ENCODE peak calls at places on chromosomes 5 and 9, in nine cellular contexts. R is right lobe of liver; S is heart left ventricle; Y is cardiac muscle cell; T is colonic mucosa; Q is CD8-positive, alpha-beta T cell; I is upper lobe of right lung; B is A549; N is fibroblast of lung. C is an unnamed sample.

GRCh38 chr5:1076406-1076805 is 35.5 kb downstream of the SLC12A7 start:
- DNase-seq in N (no peak), Y (no peak), B (no peak), I (no peak), T (no peak), R (no peak), Q (no peak), S (no peak), C (no peak)

GRCh38 chr9:19174127-19174921 is 47.0 kb upstream of the PLIN2 start:
- DNase-seq in Y (peak; percentile 96), Q (no peak), I (peak; percentile 63), N (peak; percentile 94), S (peak; percentile 54), B (peak; percentile 63), R (peak; percentile 52), T (peak; percentile 41), C (peak; percentile 62)

GRCh38 chr5:137453476-137454080 is 45.5 kb downstream of the SPOCK1 start:
- DNase-seq in T (no peak), S (no peak), N (peak; percentile 44), R (no peak), Q (no peak), I (no peak), B (peak; percentile 43), Y (peak; percentile 80), C (no peak)

GRCh38 chr9:123763910-123764588 is 165.9 kb downstream of the DENND1A start:
- DNase-seq in R (no peak), I (no peak), Q (no peak), N (peak; percentile 42), T (no peak), S (no peak), Y (no peak), B (peak; percentile 5), C (no peak)

GRCh38 chr9:31355965-31356364 is 1028.5 kb upstream of the ACO1 start:
- DNase-seq in Y (no peak), T (no peak), Q (no peak), R (no peak), S (no peak), B (no peak), I (no peak), N (no peak), C (no peak)

GRCh38 chr9:11973511-11973910 is 719.7 kb upstream of the TYRP1 start:
- DNase-seq in T (no peak), R (no peak), S (no peak), Y (no peak), I (no peak), B (no peak), Q (no peak), N (no peak), C (no peak)

GRCh38 chr9:105067895-105068580 is 140.1 kb upstream of the ABCA1 start:
- DNase-seq in S (no peak), T (no peak), R (no peak), N (peak; percentile 39), Y (peak; percentile 73), I (no peak), Q (no peak), B (peak; percentile 60), C (no peak)

GRCh38 chr5:17219006-17219422 is 1.6 kb downstream of the BASP1 start:
- DNase-seq in R (peak; percentile 37), S (no peak), I (peak; percentile 63), B (peak; percentile 61), Q (no peak), Y (peak; percentile 28), T (no peak), N (no peak), C (no peak)

GRCh38 chr5:109053995-109054417 is 306.3 kb downstream of the FER start:
- DNase-seq in S (no peak), N (peak; percentile 97), Q (no peak), T (no peak), B (no peak), Y (peak; percentile 75), I (no peak), R (no peak), C (no peak)

GRCh38 chr5:17374973-17375844 is 122.8 kb upstream of the TAF11L2 start:
- DNase-seq in T (no peak), S (no peak), B (peak; percentile 95), N (peak; percentile 37), I (no peak), R (no peak), Y (peak; percentile 35), Q (no peak), C (no peak)

GRCh38 chr9:73152445-73152844 is 780 bp downstream of the ANXA1 start:
- DNase-seq in B (no peak), T (no peak), Q (no peak), R (no peak), S (no peak), I (no peak), N (peak; percentile 54), Y (peak; percentile 65), C (no peak)

GRCh38 chr5:117615226-117615625 is 1040.6 kb upstream of the SEMA6A start:
- DNase-seq in Q (no peak), Y (no peak), S (no peak), I (no peak), T (no peak), N (no peak), B (no peak), R (no peak), C (no peak)

DNA sequence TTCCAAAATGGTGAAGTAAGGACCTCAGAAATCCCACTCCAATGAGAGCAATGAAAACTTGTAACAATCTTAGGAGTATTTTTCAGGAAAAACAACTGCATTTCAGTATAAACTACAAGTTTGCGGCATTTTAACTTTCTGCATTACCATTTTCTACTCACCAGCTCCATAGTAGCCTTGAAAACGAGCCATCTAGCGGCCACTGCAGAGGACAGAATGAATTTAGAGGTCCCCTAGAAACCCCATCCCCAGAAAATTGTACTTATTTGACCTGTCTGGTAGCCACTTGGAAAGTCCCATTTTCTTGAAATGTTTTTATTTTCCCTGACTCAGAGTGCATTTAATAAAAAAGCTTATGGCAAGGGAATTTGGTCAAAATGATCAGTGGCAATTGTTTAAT is 205.4 kb upstream of the ITGA1 start:
- DNase-seq in N (no peak), Y (no peak), Q (no peak), T (no peak), R (no peak), S (no peak), I (no peak), B (peak; percentile 4), C (no peak)
- TF ChIP-seq CTCF in N (no peak), Y (no peak), Q (no peak), T (no peak), R (no peak), S (no peak), I (no peak), B (no peak), C (no peak)

GRCh38 chr5:140253985-140254384 is 48.9 kb downstream of the PFDN1 start:
- DNase-seq in N (peak; percentile 35), R (no peak), I (peak; percentile 73), S (no peak), T (peak; percentile 78), Q (no peak), Y (no peak), B (peak; percentile 53), C (no peak)

GRCh38 chr5:140251527-140251973 is 51.4 kb downstream of the PFDN1 start:
- DNase-seq in T (no peak), B (peak; percentile 36), I (no peak), Q (no peak), Y (peak; percentile 74), N (peak; percentile 44), R (no peak), S (no peak), C (no peak)

GRCh38 chr5:140255460-140256157 is 47.3 kb downstream of the PFDN1 start:
- DNase-seq in R (no peak), S (no peak), B (no peak), Y (no peak), Q (no peak), N (no peak), I (no peak), T (no peak), C (no peak)

GRCh38 chr5:140250386-140250785 is 52.5 kb downstream of the PFDN1 start:
- DNase-seq in I (no peak), N (no peak), T (no peak), Y (no peak), S (no peak), B (no peak), Q (no peak), R (no peak), C (no peak)

DNA sequence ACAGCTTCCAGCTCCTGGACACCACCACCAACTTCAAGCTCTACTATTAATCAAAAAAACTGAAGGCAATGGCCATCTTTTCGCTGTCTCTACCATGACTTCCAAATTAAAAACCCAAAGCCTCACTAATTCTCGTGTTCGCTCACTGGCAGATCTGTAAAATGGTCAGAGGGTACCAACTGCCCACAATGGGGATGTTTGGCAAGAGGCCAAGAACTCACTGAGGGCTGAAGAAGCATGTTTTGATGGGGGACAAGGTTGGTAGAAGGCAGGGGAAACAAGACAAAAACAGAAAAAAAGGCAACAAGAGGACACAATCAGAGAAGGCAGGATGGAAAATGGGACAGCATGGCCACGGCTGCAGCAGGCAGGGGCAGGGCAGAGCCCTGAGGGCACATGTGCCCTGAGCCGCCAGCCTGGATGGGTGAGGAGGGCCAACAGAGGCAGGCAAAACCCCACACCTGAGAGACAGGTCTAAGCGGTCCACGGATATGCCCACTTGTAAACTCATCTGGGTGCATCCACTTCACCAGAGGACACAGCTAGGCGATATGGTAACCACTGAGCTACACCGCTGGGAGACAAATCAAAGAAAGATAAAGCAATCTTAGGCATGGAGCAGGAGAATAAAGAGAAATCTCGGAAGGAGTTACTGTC is 50.3 kb downstream of the PFDN1 start:
- DNase-seq in N (no peak), B (no peak), S (no peak), T (no peak), R (no peak), I (no peak), Q (no peak), Y (no peak), C (no peak)
- H3K4me1 ChIP-seq in N (peaks cover 23% of the 10 kb centered on the region), B (peaks cover 40% of the 10 kb centered on the region), S (peaks cover 61% of the 10 kb centered on the region), T (peaks cover 3% of the 10 kb centered on the region), R (no peaks in the 10 kb centered on the region), I (peaks cover 48% of the 10 kb centered on the region), Q (peaks cover 14% of the 10 kb centered on the region), Y (no peaks in the 10 kb centered on the region), C (peaks cover 85% of the 10 kb centered on the region)

DNA sequence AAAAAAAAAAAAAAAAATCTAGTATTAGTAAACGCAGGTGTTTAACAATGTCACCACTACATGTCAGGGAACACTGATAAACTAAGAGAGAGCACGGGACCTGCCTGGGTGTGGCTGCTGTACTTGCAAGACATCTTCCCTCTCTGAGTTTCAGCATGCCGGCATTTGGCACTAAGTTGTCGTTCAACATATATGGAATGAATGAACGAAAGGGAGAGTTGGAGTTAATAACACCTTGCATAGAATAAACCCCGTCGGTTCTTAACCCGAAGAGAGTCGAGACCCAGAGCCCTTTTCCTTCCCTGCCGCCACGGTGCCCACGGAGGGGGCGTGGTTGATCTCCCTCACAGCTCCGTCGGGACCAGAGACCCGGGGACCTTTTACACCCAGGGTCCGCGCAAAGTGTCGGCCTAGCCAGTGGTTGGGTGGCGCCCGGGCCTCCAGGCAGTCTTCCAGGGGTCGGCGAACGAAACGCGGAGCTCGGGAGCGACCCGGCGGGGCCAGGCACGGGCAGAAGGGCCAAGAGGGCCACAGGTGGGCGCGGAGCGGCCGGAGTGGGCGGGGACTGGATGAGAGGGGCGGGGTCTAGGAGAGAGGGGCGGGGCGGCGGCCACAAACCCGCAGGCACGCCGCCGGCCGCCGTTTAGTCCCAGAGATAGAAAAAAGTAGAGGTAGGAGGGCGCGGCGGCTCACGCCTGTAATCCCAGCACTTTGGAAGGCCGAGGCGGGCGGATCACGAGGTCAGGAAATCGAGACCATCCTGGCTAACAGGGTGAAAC is 767 bp upstream of the RPL26L1 start:
- DNase-seq in Q (peak; percentile 47), R (peak; percentile 83), B (peak; percentile 84), I (peak; percentile 88), T (peak; percentile 79), N (peak; percentile 57), S (peak; percentile 59), Y (peak; percentile 73), C (peak; percentile 64)
- H3K4me3 ChIP-seq in Q (peak overlapping the region; percentile 76), R (peak overlapping the region; percentile 96), B (peak overlapping the region; percentile 65), I (peak overlapping the region; percentile 97), T (peak overlapping the region; percentile 66), N (peak overlapping the region; percentile 39), S (peak overlapping the region; percentile 99), Y (peak overlapping the region; percentile 70), C (peak overlapping the region; percentile 80)

GRCh38 chr5:97986069-97986468 is 787.4 kb upstream of the RGMB start:
- DNase-seq in B (no peak), I (no peak), Q (no peak), S (no peak), N (peak; percentile 21), T (no peak), R (no peak), Y (peak; percentile 40), C (no peak)
- TF ChIP-seq CTCF in B (no peak), I (no peak), Q (no peak), S (no peak), N (no peak), T (no peak), R (no peak), Y (no peak), C (peak; percentile 32)

C was measured in left ventricle myocardium inferior.